ENCODE peak calls at places on chromosomes 2 and 18, in five cellular contexts. F is GM19239, W is glutamatergic neuron, U is ecto neural progenitor cell, O is LoVo. M is an unnamed sample.

GRCh38 chr2:240224676-240225075 is 84.2 kb upstream of the OTOS start:
- DNase-seq in F (no peak), W (no peak), U (no peak), O (no peak), M (no peak)

GRCh38 chr2:174035981-174036742 is 71.0 kb upstream of the SP3 start:
- DNase-seq in F (no peak), W (no peak), U (no peak), O (no peak), M (no peak)

GRCh38 chr2:240464514-240465241 is 29.2 kb downstream of the GPC1 start:
- DNase-seq in F (no peak), W (no peak), U (peak), O (no peak), M (peak)

GRCh38 chr2:144241801-144242200 is 278.1 kb downstream of the ZEB2 start:
- DNase-seq in F (no peak), W (no peak), U (no peak), O (no peak), M (no peak)

GRCh38 chr2:149768320-149768799 is 180.8 kb upstream of the MMADHC start:
- DNase-seq in F (no peak), W (no peak), U (no peak), O (peak), M (no peak)

GRCh38 chr18:3425450-3425849 is 24.5 kb upstream of the TGIF1 start:
- DNase-seq in F (no peak), W (no peak), U (no peak), O (no peak), M (no peak)

GRCh38 chr2:58606799-58607198 is 365.7 kb upstream of the FANCL start:
- DNase-seq in F (no peak), W (no peak), U (no peak), O (no peak), M (no peak)

GRCh38 chr2:75098856-75099255 is 100.5 kb downstream of the TACR1 start:
- DNase-seq in F (no peak), W (no peak), U (no peak), O (no peak), M (peak)

GRCh38 chr2:203659650-203660049 is 46.8 kb upstream of the CD28 start:
- DNase-seq in F (no peak), W (no peak), U (no peak), O (no peak), M (no peak)

GRCh38 chr2:241034490-241035141 is 36.2 kb downstream of the SNED1 start:
- DNase-seq in F (no peak), W (no peak), U (no peak), O (no peak), M (no peak)

GRCh38 chr2:241390301-241391206 is 34.5 kb downstream of the FARP2 start:
- DNase-seq in F (peak), W (no peak), U (no peak), O (no peak), M (no peak)

GRCh38 chr18:49585781-49586663 is 24.2 kb downstream of the LIPG start:
- DNase-seq in F (no peak), W (no peak), U (no peak), O (peak), M (no peak)

GRCh38 chr2:149612122-149612521 is 24.5 kb upstream of the MMADHC start:
- DNase-seq in F (no peak), W (no peak), U (no peak), O (no peak), M (no peak)

GRCh38 chr2:17373041-17373440 is 145.2 kb downstream of the RAD51AP2 start:
- DNase-seq in F (no peak), W (no peak), U (no peak), O (no peak), M (no peak)

GRCh38 chr2:232363784-232364615 is 14.6 kb upstream of the ALPP start:
- DNase-seq in F (peak), W (no peak), U (no peak), O (no peak), M (no peak)

GRCh38 chr2:172607379-172607928 is 51.6 kb downstream of the PDK1 start:
- DNase-seq in F (no peak), W (no peak), U (no peak), O (no peak), M (no peak)

GRCh38 chr18:62024983-62025382 is 132.2 kb upstream of the RNF152 start:
- DNase-seq in F (no peak), W (no peak), U (no peak), O (no peak), M (no peak)

M was measured in BE2C.